ENCODE peak calls at places on chromosome 1, in eight cellular contexts. X, I, B, C, P, J, M and N are unnamed samples. For H3K4me1 and H3K36me3, the result is how much of the 10 kb centered on the place peaks cover.

GRCh38 chr1:156815307-156815826 is 1.3 kb downstream of the SH2D2A start:
- DNase-seq in B (peak), X (no peak), I (peak), C (no peak), P (no peak), M (peak), J (no peak), N (peak)

GRCh38 chr1:155979525-155980343 is 1.4 kb upstream of the ARHGEF2 start:
- DNase-seq in B (no peak), M (no peak), X (no peak), I (peak), J (no peak), P (peak), C (no peak), N (peak)

GRCh38 chr1:1630191-1630964 is 1.6 kb upstream of the MMP23B start:
- DNase-seq in B (peak), C (peak), J (no peak), X (peak), I (peak), M (peak), P (peak), N (peak)

GRCh38 chr1:90725961-90726715 is 9.0 kb upstream of the BARHL2 start:
- DNase-seq in P (no peak), B (no peak), M (no peak), J (no peak), C (no peak), X (no peak), I (no peak), N (no peak)

GRCh38 chr1:53328490-53329182 is 766 bp upstream of the LRP8 start:
- DNase-seq in M (no peak), C (peak), I (no peak), B (no peak), X (no peak), P (no peak), J (no peak), N (peak)

GRCh38 chr1:25889470-25889869 is 14.0 kb upstream of the PAQR7 start:
- DNase-seq in P (no peak), C (peak), I (no peak), X (no peak), M (no peak), B (no peak), J (no peak), N (no peak)

GRCh38 chr1:228655796-228656394 is 79.4 kb upstream of the RHOU start:
- DNase-seq in M (no peak), B (no peak), J (no peak), I (no peak), X (no peak), P (no peak), C (no peak), N (no peak)

GRCh38 chr1:94048413-94049164 is 72.4 kb downstream of the ABCA4 start:
- DNase-seq in C (no peak), P (no peak), X (no peak), I (no peak), M (no peak), J (no peak), B (no peak), N (no peak)

GRCh38 chr1:226783202-226783601 is 44.1 kb upstream of the ITPKB start:
- DNase-seq in P (no peak), I (no peak), J (no peak), B (no peak), X (no peak), C (no peak), M (no peak), N (no peak)

GRCh38 chr1:200176181-200176580 is 148.7 kb downstream of the NR5A2 start:
- DNase-seq in P (no peak), X (no peak), J (no peak), C (no peak), M (no peak), I (no peak), B (no peak), N (no peak)

GRCh38 chr1:2587071-2587859 is 688 bp downstream of the PRXL2B start:
- DNase-seq in X (no peak), C (no peak), J (no peak), P (peak), I (peak), B (peak), M (peak), N (no peak)

GRCh38 chr1:240414237-240414636 is 197.7 kb downstream of the GREM2 start:
- DNase-seq in J (no peak), C (no peak), P (no peak), B (no peak), M (peak), X (no peak), I (no peak), N (no peak)

GRCh38 chr1:64962447-64962846 is 3.9 kb downstream of the JAK1 start:
- DNase-seq in J (no peak), X (no peak), B (no peak), C (no peak), P (no peak), I (no peak), M (no peak), N (no peak)

GRCh38 chr1:214329456-214330220 is 48.7 kb downstream of the SMYD2 start:
- DNase-seq in P (no peak), C (no peak), I (no peak), M (no peak), X (no peak), B (no peak), J (no peak), N (no peak)

GRCh38 chr1:30759718-30760281 is 2.2 kb upstream of the LAPTM5 start:
- DNase-seq in I (no peak), P (no peak), B (no peak), J (no peak), X (no peak), C (no peak), M (no peak), N (no peak)
- H3K4me1 ChIP-seq in I (under half), P (under half), B (under half), J (under half), X (under half), C (under half), M (under half), N (under half)

GRCh38 chr1:145927073-145927886 is at the start of gene RBM8A:
- DNase-seq in J (peak), X (peak), M (peak), P (peak), B (peak), I (peak), C (peak), N (peak)
- TF ChIP-seq CTCF in J (peak), X (peak), M (peak), P (peak), B (peak), I (peak), C (peak), N (peak)

DNA sequence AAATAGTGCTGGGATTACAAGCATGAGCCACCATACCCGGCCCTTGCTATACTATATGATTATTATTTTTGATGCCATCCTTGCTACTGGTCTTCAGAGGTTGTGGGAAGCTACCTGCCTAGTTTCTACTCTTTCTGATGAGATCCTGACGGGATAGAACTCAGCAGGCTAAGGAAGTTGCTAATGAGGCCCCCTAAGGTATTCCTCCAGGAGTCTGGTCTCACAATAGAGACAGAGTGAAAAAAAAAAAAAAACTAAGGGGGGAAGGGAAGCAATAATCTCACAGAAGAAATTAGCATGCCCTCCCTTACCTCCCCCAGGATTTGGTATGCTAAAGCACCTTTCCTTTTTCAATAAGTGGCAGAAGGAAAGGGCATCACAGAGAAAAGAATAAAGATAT is 17.6 kb downstream of the INTS3 start:
- DNase-seq in X (no peak), M (no peak), B (no peak), C (no peak), P (no peak), I (no peak), J (no peak), N (no peak)
- H3K36me3 ChIP-seq in X (under half), M (half or more), B (half or more), C (under half), P (half or more), I (half or more), J (half or more), N (half or more)

GRCh38 chr1:21307663-21308062 is 17.4 kb upstream of the ECE1 start:
- DNase-seq in C (no peak), I (no peak), P (no peak), J (peak), B (peak), M (no peak), X (no peak), N (no peak)
- H3K4me1 ChIP-seq in C (under half), I (under half), P (under half), J (under half), B (under half), M (under half), X (under half), N (half or more)